ENCODE peak calls at places on chromosomes 16 and 17, in five cellular contexts. X is A549, N is K562, W is psoas muscle, H is right atrium auricular region. J is an unnamed sample.

GRCh38 chr17:56009795-56010715 is 143.2 kb upstream of the ANKFN1 start:
- DNase-seq in W (no peak), H (no peak), N (no peak), X (no peak), J (no peak)

GRCh38 chr17:82367724-82368524 is 3.6 kb upstream of the UTS2R start:
- DNase-seq in N (peak; percentile 91), H (no peak), W (no peak), X (peak; percentile 81), J (no peak)

GRCh38 chr17:2399572-2400473 is 1.0 kb downstream of the MNT start:
- DNase-seq in W (peak; percentile 98), H (peak; percentile 96), N (peak; percentile 67), X (peak; percentile 98), J (peak; percentile 95)

GRCh38 chr17:81566461-81567126 is 14.4 kb upstream of the FAAP100 start:
- DNase-seq in W (peak; percentile 84), H (peak; percentile 79), X (peak; percentile 89), N (no peak), J (peak; percentile 59)

GRCh38 chr16:79388396-79388795 is 212.1 kb downstream of the MAF start:
- DNase-seq in N (no peak), H (no peak), X (no peak), W (no peak), J (no peak)

GRCh38 chr16:82808036-82808435 is 181.3 kb downstream of the CDH13 start:
- DNase-seq in H (no peak), W (no peak), X (no peak), N (no peak), J (no peak)

GRCh38 chr17:68972119-68972704 is 17.0 kb upstream of the ABCA8 start:
- DNase-seq in H (no peak), W (no peak), X (peak; percentile 20), N (no peak), J (no peak)

GRCh38 chr17:75289832-75290337 is 652 bp upstream of the SLC25A19 start:
- DNase-seq in W (no peak), H (peak; percentile 80), X (peak; percentile 70), N (no peak), J (peak; percentile 39)

GRCh38 chr17:76243826-76244679 is 3.8 kb upstream of the RNF157 start:
- DNase-seq in W (peak; percentile 50), X (no peak), N (no peak), H (no peak), J (no peak)

GRCh38 chr16:87936375-87937230 is at the start of gene CA5A:
- DNase-seq in N (no peak), X (no peak), H (no peak), W (no peak), J (no peak)

GRCh38 chr17:57957120-57957850 is 2.1 kb upstream of the CUEDC1 start:
- DNase-seq in N (no peak), W (peak; percentile 6), H (peak; percentile 42), X (no peak), J (no peak)

GRCh38 chr17:78722101-78722761 is 59.8 kb downstream of the CYTH1 start:
- DNase-seq in W (peak; percentile 66), H (no peak), N (no peak), X (no peak), J (no peak)

GRCh38 chr16:86578056-86578455 is 293 bp upstream of the FOXL1 start:
- DNase-seq in N (no peak), X (no peak), W (no peak), H (no peak), J (no peak)

GRCh38 chr17:45312477-45313418 is 4.1 kb downstream of the MAP3K14 start:
- DNase-seq in H (no peak), X (no peak), N (no peak), W (no peak), J (no peak)

GRCh38 chr17:76191891-76192290 is 48.4 kb downstream of the RNF157 start:
- DNase-seq in X (no peak), N (no peak), H (no peak), W (no peak), J (no peak)

GRCh38 chr16:66403531-66404145 is 23.5 kb upstream of the BEAN1 start:
- DNase-seq in W (no peak), H (no peak), X (no peak), N (no peak), J (no peak)

GRCh38 chr16:47732806-47733150 is 271.6 kb downstream of the PHKB start:
- DNase-seq in W (no peak), X (peak; percentile 19), N (no peak), H (no peak), J (no peak)

GRCh38 chr16:67423634-67424575 is 7.0 kb upstream of the HSD11B2 start:
- DNase-seq in W (no peak), H (no peak), X (no peak), N (no peak), J (no peak)

GRCh38 chr17:76995352-76996105 is 127.3 kb downstream of the MGAT5B start:
- DNase-seq in X (no peak), N (no peak), W (no peak), H (no peak), J (no peak)

GRCh38 chr16:55389426-55390073 is 65.5 kb downstream of the IRX6 start:
- DNase-seq in N (no peak), H (no peak), W (peak; percentile 72), X (no peak), J (peak; percentile 49)

GRCh38 chr17:28577466-28577824 is 750 bp upstream of the ALDOC start:
- DNase-seq in H (no peak), N (no peak), X (no peak), W (no peak), J (no peak)

GRCh38 chr17:27247071-27247957 is 46.6 kb upstream of the WSB1 start:
- DNase-seq in N (no peak), H (peak; percentile 85), X (peak; percentile 95), W (peak; percentile 61), J (peak; percentile 51)

GRCh38 chr17:7582401-7583252 is 1.0 kb upstream of the MPDU1 start:
- DNase-seq in X (no peak), H (no peak), W (peak; percentile 75), N (no peak), J (no peak)

GRCh38 chr16:80084614-80085013 is 456.2 kb upstream of the DYNLRB2 start:
- DNase-seq in H (peak; percentile 70), N (peak; percentile 43), X (peak; percentile 75), W (peak; percentile 50), J (peak; percentile 10)

GRCh38 chr16:87443964-87444363 is 48.9 kb downstream of the ZCCHC14 start:
- DNase-seq in X (no peak), N (no peak), H (no peak), W (no peak), J (no peak)

GRCh38 chr17:58402047-58402446 is 15.3 kb downstream of the RNF43 start:
- DNase-seq in N (no peak), X (no peak), W (no peak), H (no peak), J (no peak)

GRCh38 chr17:41547921-41548843 is 20.1 kb upstream of the KRT19 start:
- DNase-seq in N (peak; percentile 49), H (peak; percentile 66), X (peak; percentile 95), W (peak; percentile 59), J (peak; percentile 11)

GRCh38 chr17:80254396-80255241 is 6.0 kb upstream of the RNF213 start:
- DNase-seq in X (peak; percentile 99), N (peak; percentile 70), W (peak; percentile 41), H (no peak), J (no peak)

GRCh38 chr17:70752966-70753467 is 583.7 kb downstream of the KCNJ2 start:
- DNase-seq in N (no peak), X (no peak), H (no peak), W (no peak), J (no peak)

GRCh38 chr16:27485126-27485525 is 64.6 kb downstream of the GTF3C1 start:
- DNase-seq in H (no peak), W (no peak), X (no peak), N (no peak), J (no peak)
- H3K9me3 ChIP-seq in H (no peaks in the 10 kb centered on the region), W (no peaks in the 10 kb centered on the region), X (no peaks in the 10 kb centered on the region), N (no peaks in the 10 kb centered on the region), J (no peaks in the 10 kb centered on the region)

GRCh38 chr16:58020628-58021521 is 4.7 kb upstream of the MMP15 start:
- DNase-seq in W (peak; percentile 74), X (peak; percentile 48), N (peak; percentile 46), H (no peak), J (peak; percentile 66)

GRCh38 chr16:58013201-58013956 is 12.2 kb downstream of the USB1 start:
- DNase-seq in X (no peak), H (no peak), N (no peak), W (no peak), J (no peak)

GRCh38 chr16:58018803-58019202 is 6.8 kb upstream of the MMP15 start:
- DNase-seq in W (peak; percentile 29), N (no peak), H (no peak), X (no peak), J (no peak)

GRCh38 chr16:58019866-58020538 is 5.6 kb upstream of the MMP15 start:
- DNase-seq in N (no peak), X (no peak), W (peak; percentile 19), H (no peak), J (no peak)

DNA sequence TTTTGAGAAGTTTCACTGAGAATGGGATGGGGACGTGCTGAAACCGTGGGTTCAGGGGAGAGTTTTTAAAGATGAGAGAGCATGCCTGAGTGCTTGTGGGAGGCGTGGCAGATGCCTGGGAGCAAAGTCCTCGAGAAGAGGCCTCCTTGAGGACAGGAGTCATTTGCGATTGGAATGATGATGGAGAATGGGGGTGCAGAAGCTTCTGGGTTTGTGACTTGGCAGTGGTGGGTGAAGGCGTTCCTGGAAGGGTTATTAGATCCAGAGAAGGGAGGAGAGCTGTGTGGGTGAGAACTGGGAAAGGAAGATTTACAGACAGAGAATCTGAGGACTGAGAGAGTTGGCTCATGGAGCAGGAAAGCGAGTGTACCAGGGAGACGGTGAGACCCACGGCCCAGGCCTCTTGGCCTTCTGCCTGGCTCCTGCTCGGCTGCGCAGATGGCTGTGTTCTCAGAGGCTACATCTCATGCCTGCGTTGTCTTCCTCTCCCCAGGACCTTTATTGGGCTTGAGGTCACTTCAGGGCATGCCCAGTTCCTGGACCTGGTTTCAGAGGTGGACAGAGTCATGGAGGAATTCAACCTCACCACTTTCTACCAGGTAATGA is 8.6 kb upstream of the MMP15 start:
- DNase-seq in W (peak; percentile 26), H (no peak), N (no peak), X (no peak), J (no peak)
- H3K9me3 ChIP-seq in W (no peaks in the 10 kb centered on the region), H (no peaks in the 10 kb centered on the region), N (no peaks in the 10 kb centered on the region), X (no peaks in the 10 kb centered on the region), J (no peaks in the 10 kb centered on the region)

DNA sequence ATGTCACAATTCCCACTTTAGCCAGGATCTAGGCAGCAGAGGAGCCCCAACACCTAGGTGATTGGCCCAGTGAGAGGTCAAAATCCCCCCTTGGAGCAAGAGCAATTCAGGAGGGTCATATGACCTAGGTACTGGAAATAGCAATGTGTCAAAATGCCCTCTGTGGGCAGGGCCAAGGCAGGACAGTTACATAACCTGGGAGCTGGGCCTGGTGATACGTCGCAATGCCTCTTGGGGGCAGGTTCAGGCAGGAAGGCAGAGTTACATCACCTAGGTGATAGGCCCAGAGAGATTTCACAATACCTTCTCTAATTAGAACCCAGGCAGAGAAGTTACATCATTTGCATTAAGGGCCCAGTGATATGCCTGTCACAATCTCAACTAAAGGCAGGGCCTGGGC is 1906.3 kb downstream of the TP53TG3F start:
- DNase-seq in N (no peak), X (no peak), W (no peak), H (no peak), J (no peak)
- H3K9me3 ChIP-seq in N (peaks cover 2% of the 10 kb centered on the region), X (no peaks in the 10 kb centered on the region), W (no peaks in the 10 kb centered on the region), H (no peaks in the 10 kb centered on the region), J (no peaks in the 10 kb centered on the region)

GRCh38 chr16:853981-854807 is 53.7 kb upstream of the GNG13 start:
- DNase-seq in X (no peak), W (peak; percentile 40), H (no peak), N (no peak), J (no peak)
- H3K9me3 ChIP-seq in X (peaks cover 41% of the 10 kb centered on the region), W (no peaks in the 10 kb centered on the region), H (no peaks in the 10 kb centered on the region), N (peaks cover 2% of the 10 kb centered on the region), J (peaks cover 23% of the 10 kb centered on the region)

J was measured in heart right ventricle.